ENCODE peak calls at places on chromosomes 12 and 14, in eight cellular contexts. H is HFFc6; E is activated CD8-positive, alpha-beta memory T cell treated with anti-CD3 and anti-CD28 coated beads, Interleukin-2, amount 10 ng/mL, durations not matched to agents 7 days and 5 days; I is testis; C is HTR-8/SVneo; L is activated CD4-positive, alpha-beta T cell treated with anti-CD3 and anti-CD28 coated beads, Interleukin-2, amount 50 U/mL, for 4 hours; M is SK-MEL-5; D is Jurkat, Clone E6-1. O is an unnamed sample.

GRCh38 chr14:21771671-21772070 is 98.1 kb upstream of the OR4E1 start:
- DNase-seq in E (no peak), I (no peak), L (no peak), D (no peak), M (no peak), C (no peak), H (no peak), O (no peak)

GRCh38 chr12:6700646-6701051 is at the start of gene PIANP:
- DNase-seq in C (peak; percentile 67), D (no peak), H (no peak), E (peak; percentile 53), L (peak; percentile 37), M (no peak), I (peak; percentile 48), O (peak; percentile 69)

GRCh38 chr14:56998728-56999127 is 188.4 kb upstream of the OTX2 start:
- DNase-seq in H (no peak), L (no peak), E (no peak), D (no peak), C (peak; percentile 31), M (no peak), I (no peak), O (no peak)

GRCh38 chr14:53430870-53431269 is 277.7 kb upstream of the DDHD1 start:
- DNase-seq in H (no peak), E (no peak), L (no peak), M (no peak), C (no peak), I (no peak), D (no peak), O (no peak)

GRCh38 chr14:50363734-50364113 is 33.0 kb downstream of the CDKL1 start:
- DNase-seq in C (no peak), I (no peak), H (no peak), D (peak; percentile 91), M (no peak), L (no peak), E (peak; percentile 82), O (no peak)

GRCh38 chr12:45745861-45746277 is 16.4 kb downstream of the ARID2 start:
- DNase-seq in E (no peak), H (no peak), D (no peak), M (peak; percentile 55), I (no peak), L (no peak), C (peak; percentile 23), O (no peak)

GRCh38 chr14:86087377-86087776 is 557.4 kb downstream of the FLRT2 start:
- DNase-seq in M (no peak), H (no peak), D (no peak), L (no peak), C (no peak), E (no peak), I (no peak), O (no peak)

GRCh38 chr14:28298156-28298555 is 468.4 kb upstream of the FOXG1 start:
- DNase-seq in H (no peak), D (no peak), C (no peak), M (no peak), I (no peak), L (no peak), E (no peak), O (no peak)

GRCh38 chr12:47557401-47557800 is 148.4 kb downstream of the RPAP3 start:
- DNase-seq in C (no peak), M (no peak), D (no peak), L (no peak), E (no peak), H (no peak), I (no peak), O (no peak)

GRCh38 chr12:25730489-25731349 is 177.6 kb upstream of the LMNTD1 start:
- DNase-seq in H (no peak), M (peak; percentile 91), C (no peak), L (no peak), E (no peak), I (no peak), D (no peak), O (no peak)

GRCh38 chr14:83485591-83485990 is 1951.9 kb upstream of the SEL1L start:
- DNase-seq in D (no peak), M (no peak), H (no peak), E (no peak), I (no peak), L (no peak), C (no peak), O (no peak)

GRCh38 chr14:102323102-102323501 is 3.6 kb downstream of the ZNF839 start:
- DNase-seq in E (peak; percentile 52), D (no peak), C (peak; percentile 57), I (peak; percentile 78), L (no peak), M (peak; percentile 93), H (peak; percentile 78), O (peak; percentile 32)

GRCh38 chr12:95424271-95424994 is 49.5 kb upstream of the METAP2 start:
- DNase-seq in M (no peak), C (no peak), D (no peak), I (no peak), H (no peak), E (no peak), L (no peak), O (no peak)

GRCh38 chr14:34522496-34522895 is 17.0 kb downstream of the EAPP start:
- DNase-seq in H (no peak), I (no peak), D (no peak), E (no peak), C (no peak), M (no peak), L (no peak), O (no peak)

GRCh38 chr12:74401035-74401434 is 136.6 kb upstream of the ATXN7L3B start:
- DNase-seq in I (no peak), C (no peak), E (no peak), H (no peak), L (no peak), M (peak; percentile 80), D (no peak), O (no peak)

GRCh38 chr12:68374315-68374982 is 42.3 kb upstream of the MDM1 start:
- DNase-seq in I (no peak), D (no peak), L (peak; percentile 51), H (no peak), E (peak; percentile 86), M (no peak), C (no peak), O (peak; percentile 66)

GRCh38 chr14:64960762-64961276 is 11.3 kb downstream of the RAB15 start:
- DNase-seq in M (no peak), H (no peak), I (no peak), D (no peak), E (no peak), C (no peak), L (no peak), O (no peak)

GRCh38 chr14:69749956-69750355 is 17.0 kb upstream of the SRSF5 start:
- DNase-seq in M (no peak), C (no peak), H (no peak), E (peak; percentile 16), L (no peak), D (no peak), I (no peak), O (no peak)

GRCh38 chr12:46152456-46152855 is 116.4 kb downstream of the SLC38A1 start:
- DNase-seq in D (no peak), I (no peak), L (no peak), H (no peak), E (no peak), C (no peak), M (no peak), O (no peak)

GRCh38 chr12:89733579-89734201 is 25.1 kb upstream of the ATP2B1 start:
- DNase-seq in H (peak; percentile 88), E (no peak), C (peak; percentile 43), L (no peak), I (no peak), M (peak; percentile 53), D (peak; percentile 85), O (no peak)

GRCh38 chr12:84551373-84551772 is 361.2 kb downstream of the SLC6A15 start:
- DNase-seq in H (no peak), I (no peak), C (no peak), D (no peak), L (no peak), E (no peak), M (peak; percentile 11), O (no peak)

GRCh38 chr12:75587340-75588106 is 76.1 kb upstream of the KRR1 start:
- DNase-seq in H (peak; percentile 20), E (no peak), I (no peak), M (no peak), L (no peak), D (no peak), C (no peak), O (no peak)

GRCh38 chr12:122116707-122117535 is 38.4 kb downstream of the MLXIP start:
- DNase-seq in E (no peak), H (no peak), I (peak; percentile 70), M (peak; percentile 89), D (no peak), C (no peak), L (no peak), O (no peak)

O was measured in activated naive CD4-positive, alpha-beta T cell treated with anti-CD3 and anti-CD28 coated beads, Interleukin-2, amount 50 U/mL, for 16 hours.